ENCODE peak calls at places on chromosomes 6 and 20, in nine cellular contexts. V is stomach, Q is cardiac muscle cell, M is upper lobe of left lung, N is IMR-90, O is upper lobe of right lung, G is sigmoid colon, I is A673, H is psoas muscle. B is an unnamed sample. For H3K4me1, the result is how much of the 10 kb centered on the place peaks cover.

GRCh38 chr20:62739581-62740285 is 31.1 kb downstream of the NTSR1 start:
- DNase-seq in N (no peak), V (no peak), Q (no peak), O (peak), G (peak), H (peak), I (peak), M (peak), B (peak)

GRCh38 chr6:108312604-108313003 is 17.8 kb downstream of the AFG1L start:
- DNase-seq in Q (no peak), H (no peak), G (no peak), N (no peak), M (no peak), V (no peak), O (no peak), I (no peak), B (no peak)

GRCh38 chr6:125534430-125535263 is 214.8 kb upstream of the HEY2 start:
- DNase-seq in M (no peak), I (no peak), O (no peak), V (no peak), Q (no peak), N (no peak), H (no peak), G (no peak), B (no peak)

GRCh38 chr6:113570176-113570575 is 287.0 kb upstream of the MARCKS start:
- DNase-seq in G (no peak), H (no peak), M (no peak), I (no peak), N (no peak), Q (no peak), O (no peak), V (no peak), B (no peak)

GRCh38 chr6:1762203-1762602 is 152.5 kb downstream of the FOXC1 start:
- DNase-seq in G (no peak), M (no peak), H (no peak), O (no peak), I (no peak), V (peak), N (no peak), Q (no peak), B (no peak)

GRCh38 chr6:93210908-93211307 is 208.5 kb downstream of the EPHA7 start:
- DNase-seq in I (no peak), N (no peak), G (no peak), V (no peak), Q (no peak), H (no peak), M (no peak), O (no peak), B (no peak)

GRCh38 chr20:47262365-47263013 is 94.0 kb downstream of the ZMYND8 start:
- DNase-seq in I (no peak), H (peak), N (no peak), G (no peak), O (no peak), V (no peak), M (no peak), Q (no peak), B (no peak)

GRCh38 chr6:129364037-129364436 is 345.9 kb downstream of the ARHGAP18 start:
- DNase-seq in M (no peak), H (no peak), G (no peak), O (no peak), V (no peak), I (no peak), Q (no peak), N (no peak), B (no peak)

GRCh38 chr6:157124855-157125254 is 198.5 kb downstream of the TMEM242 start:
- DNase-seq in Q (no peak), I (no peak), N (no peak), M (no peak), O (no peak), G (no peak), H (no peak), V (no peak), B (no peak)

GRCh38 chr6:5937516-5937915 is 69.2 kb downstream of the NRN1 start:
- DNase-seq in Q (no peak), M (no peak), G (no peak), O (no peak), I (no peak), H (no peak), N (no peak), V (no peak), B (no peak)

GRCh38 chr6:71034578-71034977 is 77.7 kb upstream of the B3GAT2 start:
- DNase-seq in V (no peak), I (no peak), G (no peak), H (no peak), N (no peak), Q (no peak), M (no peak), O (no peak), B (no peak)

GRCh38 chr6:14984454-14984853 is 261.4 kb upstream of the JARID2 start:
- DNase-seq in Q (peak), N (peak), M (peak), H (no peak), I (no peak), O (peak), G (no peak), V (peak), B (no peak)

GRCh38 chr6:190596-191395 is 101.5 kb upstream of the DUSP22 start:
- DNase-seq in M (no peak), G (no peak), O (peak), V (no peak), I (no peak), H (no peak), Q (peak), N (no peak), B (no peak)

GRCh38 chr6:41728073-41728936 is 7.1 kb downstream of the TFEB start:
- DNase-seq in N (no peak), I (no peak), O (no peak), V (peak), G (no peak), H (peak), M (no peak), Q (no peak), B (no peak)

GRCh38 chr6:169328112-169328801 is 74.6 kb upstream of the THBS2 start:
- DNase-seq in Q (no peak), H (no peak), M (no peak), I (no peak), N (peak), O (no peak), G (no peak), V (no peak), B (no peak)

GRCh38 chr6:56364482-56365313 is 117.3 kb upstream of the COL21A1 start:
- DNase-seq in V (no peak), M (no peak), G (no peak), I (peak), H (no peak), N (peak), Q (no peak), O (no peak), B (no peak)

GRCh38 chr20:5488823-5489222 is 172.1 kb upstream of the PROKR2 start:
- DNase-seq in V (no peak), N (no peak), I (no peak), H (no peak), G (no peak), O (no peak), M (no peak), Q (no peak), B (no peak)

GRCh38 chr6:48535569-48535968 is 424.6 kb upstream of the PTCHD4 start:
- DNase-seq in H (no peak), M (no peak), N (peak), G (no peak), V (no peak), I (no peak), Q (no peak), O (no peak), B (no peak)

GRCh38 chr6:159761135-159761872 is 541 bp upstream of the ACAT2 start:
- DNase-seq in G (peak), O (peak), Q (peak), V (peak), I (peak), N (no peak), H (peak), M (peak), B (no peak)

GRCh38 chr20:52105573-52106422 is 85.8 kb downstream of the ZFP64 start:
- DNase-seq in Q (peak), I (peak), G (no peak), M (no peak), O (no peak), V (no peak), H (no peak), N (peak), B (no peak)

GRCh38 chr20:43938932-43939761 is 24.5 kb downstream of the TOX2 start:
- DNase-seq in I (peak), V (no peak), N (peak), H (peak), M (peak), O (peak), Q (no peak), G (peak), B (no peak)

GRCh38 chr20:1619861-1620444 is at the start of gene SIRPB1:
- DNase-seq in G (no peak), Q (no peak), M (peak), O (peak), H (no peak), I (peak), N (peak), V (no peak), B (no peak)

GRCh38 chr6:145178391-145178790 is 556.9 kb downstream of the EPM2A start:
- DNase-seq in I (no peak), G (no peak), M (no peak), Q (no peak), N (no peak), O (no peak), H (no peak), V (no peak), B (no peak)

GRCh38 chr20:50308166-50308512 is 117.5 kb downstream of the CEBPB start:
- DNase-seq in Q (no peak), G (peak), N (no peak), I (no peak), M (no peak), O (no peak), H (no peak), V (no peak), B (no peak)

GRCh38 chr6:155958550-155958949 is 502.9 kb upstream of the NOX3 start:
- DNase-seq in O (no peak), H (no peak), M (no peak), N (no peak), G (no peak), I (no peak), Q (no peak), V (peak), B (no peak)

GRCh38 chr6:41346435-41346834 is 11.0 kb downstream of the NCR2 start:
- DNase-seq in N (no peak), M (no peak), O (no peak), V (no peak), Q (no peak), I (no peak), H (no peak), G (no peak), B (no peak)

GRCh38 chr6:52392944-52393343 is 27.2 kb upstream of the EFHC1 start:
- DNase-seq in V (no peak), O (no peak), N (peak), I (no peak), M (no peak), Q (no peak), G (no peak), H (no peak), B (no peak)

GRCh38 chr6:105178636-105179035 is 1.2 kb downstream of the POPDC3 start:
- DNase-seq in N (no peak), O (no peak), M (no peak), G (no peak), V (no peak), I (no peak), H (no peak), Q (no peak), B (no peak)

GRCh38 chr6:148342146-148343027 is at the start of gene SASH1:
- DNase-seq in G (peak), Q (peak), H (peak), I (peak), M (peak), O (peak), V (peak), N (peak), B (no peak)

GRCh38 chr20:53943522-53944291 is 126.7 kb downstream of the BCAS1 start:
- DNase-seq in H (no peak), I (peak), O (no peak), N (peak), V (no peak), M (no peak), G (no peak), Q (peak), B (peak)

GRCh38 chr20:7799872-7800271 is 140.4 kb downstream of the HAO1 start:
- DNase-seq in O (no peak), I (no peak), M (no peak), Q (no peak), G (no peak), H (no peak), N (no peak), V (no peak), B (no peak)

GRCh38 chr20:54292186-54292585 is 84.3 kb downstream of the PFDN4 start:
- DNase-seq in H (no peak), I (no peak), G (no peak), N (peak), V (no peak), M (no peak), O (no peak), Q (no peak), B (no peak)

GRCh38 chr20:57794600-57795346 is 85.0 kb upstream of the PMEPA1 start:
- DNase-seq in M (no peak), V (no peak), Q (no peak), H (no peak), N (peak), I (no peak), O (no peak), G (no peak), B (no peak)

GRCh38 chr6:3534599-3534998 is 77.7 kb upstream of the SLC22A23 start:
- DNase-seq in H (no peak), I (no peak), O (no peak), Q (no peak), M (no peak), V (no peak), N (peak), G (no peak), B (no peak)

GRCh38 chr6:69286341-69286740 is 510.5 kb downstream of the LMBRD1 start:
- DNase-seq in N (no peak), H (no peak), O (no peak), I (no peak), G (no peak), M (no peak), Q (no peak), V (no peak), B (no peak)

GRCh38 chr6:158312672-158313397 is 570 bp downstream of the TULP4 start:
- DNase-seq in N (no peak), Q (no peak), V (no peak), I (peak), O (no peak), M (no peak), G (no peak), H (no peak), B (no peak)

GRCh38 chr6:153503810-153504209 is 372.7 kb upstream of the RGS17 start:
- DNase-seq in I (peak), G (no peak), N (no peak), M (no peak), O (no peak), H (no peak), V (no peak), Q (peak), B (no peak)

GRCh38 chr6:33215761-33216649 is 7.7 kb downstream of the RING1 start:
- DNase-seq in Q (no peak), I (no peak), M (no peak), H (no peak), N (no peak), V (no peak), G (peak), O (no peak), B (no peak)

GRCh38 chr6:33213166-33213988 is 5.1 kb downstream of the RING1 start:
- DNase-seq in G (no peak), N (no peak), Q (peak), H (no peak), O (no peak), V (no peak), I (no peak), M (no peak), B (no peak)

GRCh38 chr6:33212857-33213165 is 4.5 kb downstream of the RING1 start:
- DNase-seq in M (no peak), I (no peak), V (no peak), G (no peak), N (no peak), Q (no peak), O (no peak), H (no peak), B (no peak)

GRCh38 chr6:33215281-33215680 is 7.0 kb downstream of the RING1 start:
- DNase-seq in M (no peak), N (no peak), Q (no peak), I (no peak), G (peak), O (no peak), H (no peak), V (no peak), B (no peak)

GRCh38 chr6:33213989-33214335 is 5.7 kb downstream of the RING1 start:
- DNase-seq in I (no peak), M (no peak), V (no peak), H (no peak), O (no peak), Q (no peak), G (no peak), N (no peak), B (no peak)
- H3K4me3 ChIP-seq in I (peak), M (peak), V (peak), H (peak), O (peak), Q (peak), G (peak), N (peak), B (peak)

GRCh38 chr6:147203311-147204059 is 732 bp upstream of the STXBP5 start:
- DNase-seq in H (peak), N (peak), G (peak), I (peak), M (peak), Q (peak), V (peak), O (peak), B (peak)
- TF ChIP-seq CTCF in H (no peak), N (no peak), G (no peak), I (no peak), M (peak), Q (no peak), V (no peak), O (no peak), B (no peak)

GRCh38 chr6:20564777-20565176 is 30.5 kb downstream of the CDKAL1 start:
- DNase-seq in G (no peak), N (peak), Q (no peak), M (no peak), O (no peak), H (no peak), I (peak), V (no peak), B (no peak)
- H3K4me1 ChIP-seq in G (under half), N (under half), Q (under half), M (under half), O (under half), H (under half), I (under half), V (under half), B (under half)

GRCh38 chr20:9572690-9573089 is 58.3 kb downstream of the LAMP5 start:
- DNase-seq in Q (no peak), H (no peak), M (no peak), I (no peak), V (no peak), O (no peak), G (no peak), N (no peak), B (no peak)
- H3K4me3 ChIP-seq in Q (no peak), H (no peak), M (no peak), I (no peak), V (no peak), O (no peak), G (no peak), N (no peak), B (no peak)

GRCh38 chr20:40703981-40704530 is 15.0 kb upstream of the MAFB start:
- DNase-seq in O (no peak), Q (no peak), H (no peak), M (no peak), I (no peak), G (no peak), N (no peak), V (no peak), B (no peak)

GRCh38 chr20:40705413-40705812 is 16.4 kb upstream of the MAFB start:
- DNase-seq in V (no peak), H (no peak), N (no peak), G (no peak), O (no peak), I (no peak), M (no peak), Q (no peak), B (no peak)

GRCh38 chr20:40704828-40705227 is 15.8 kb upstream of the MAFB start:
- DNase-seq in G (no peak), N (no peak), I (no peak), H (no peak), M (no peak), O (no peak), V (no peak), Q (no peak), B (no peak)

GRCh38 chr20:40698744-40699143 is 9.7 kb upstream of the MAFB start:
- DNase-seq in M (no peak), I (no peak), O (no peak), Q (no peak), N (no peak), H (no peak), V (no peak), G (no peak), B (no peak)

DNA sequence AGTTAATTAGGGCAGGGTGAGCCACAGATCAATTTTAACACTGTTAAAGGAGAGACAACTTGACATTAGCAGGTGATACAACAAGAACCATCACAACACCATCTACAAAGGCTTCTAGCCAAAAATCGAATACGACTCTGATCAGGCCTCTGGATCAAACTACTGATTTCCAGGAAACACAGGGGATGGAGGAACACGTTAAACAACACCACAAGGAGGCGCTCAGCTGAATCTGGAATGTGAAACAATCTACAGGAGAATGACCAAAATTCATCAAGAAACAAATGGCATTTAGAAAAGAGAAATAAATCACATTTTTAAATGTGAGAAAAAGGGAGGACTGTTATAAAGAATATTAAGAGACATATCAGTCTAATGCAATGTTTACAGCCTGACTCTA is 13.5 kb upstream of the MAFB start:
- DNase-seq in O (no peak), H (no peak), V (no peak), N (no peak), I (no peak), Q (no peak), G (no peak), M (no peak), B (no peak)
- TF ChIP-seq CTCF in O (no peak), H (no peak), V (no peak), N (no peak), I (peak), Q (peak), G (no peak), M (no peak), B (no peak)

B was measured in CD8-positive, alpha-beta T cell.